ENCODE peak calls at places on chromosomes 6 and 20, in six cellular contexts. Q is mesendoderm, O is neuronal stem cell, V is fibroblast of lung, C is endothelial cell of umbilical vein, G is neural progenitor cell. D is an unnamed sample.

GRCh38 chr6:14664616-14665315 is 547.2 kb downstream of the CD83 start:
- DNase-seq in Q (peak; percentile 93), O (no peak), V (no peak), C (no peak), G (no peak), D (no peak)

GRCh38 chr6:16092140-16092539 is 36.7 kb upstream of the MYLIP start:
- DNase-seq in Q (no peak), O (no peak), V (no peak), C (peak; percentile 81), G (no peak), D (no peak)

GRCh38 chr20:4781211-4781610 is 59.5 kb downstream of the PRND start:
- DNase-seq in Q (no peak), O (no peak), V (no peak), C (no peak), G (no peak), D (no peak)

GRCh38 chr20:18019068-18019467 is 38.6 kb downstream of the OVOL2 start:
- DNase-seq in Q (peak; percentile 81), O (no peak), V (peak; percentile 23), C (no peak), G (peak; percentile 56), D (no peak)

GRCh38 chr6:140480852-140481251 is 1106.4 kb upstream of the CITED2 start:
- DNase-seq in Q (no peak), O (no peak), V (peak; percentile 80), C (no peak), G (no peak), D (no peak)

GRCh38 chr20:35700625-35701148 is 1.5 kb downstream of the ROMO1 start:
- DNase-seq in Q (no peak), O (no peak), V (no peak), C (no peak), G (no peak), D (no peak)

GRCh38 chr6:12298017-12298958 is 8.1 kb downstream of the EDN1 start:
- DNase-seq in Q (no peak), O (no peak), V (no peak), C (peak; percentile 89), G (no peak), D (no peak)

GRCh38 chr6:121592955-121593665 is 157.7 kb downstream of the GJA1 start:
- DNase-seq in Q (no peak), O (no peak), V (no peak), C (no peak), G (no peak), D (no peak)

GRCh38 chr20:12936020-12936419 is 72.8 kb upstream of the SPTLC3 start:
- DNase-seq in Q (peak; percentile 67), O (no peak), V (no peak), C (no peak), G (no peak), D (no peak)

GRCh38 chr6:37146735-37147157 is 23.2 kb upstream of the PIM1 start:
- DNase-seq in Q (no peak), O (no peak), V (no peak), C (no peak), G (no peak), D (no peak)

GRCh38 chr6:31663087-31663960 is 1.5 kb downstream of the GPANK1 start:
- DNase-seq in Q (no peak), O (no peak), V (peak; percentile 34), C (no peak), G (no peak), D (no peak)

GRCh38 chr6:155404937-155405336 is 50.7 kb downstream of the NOX3 start:
- DNase-seq in Q (no peak), O (no peak), V (no peak), C (no peak), G (peak; percentile 29), D (no peak)

GRCh38 chr6:41676406-41676805 is 38.1 kb downstream of the MDFI start:
- DNase-seq in Q (no peak), O (no peak), V (no peak), C (no peak), G (no peak), D (no peak)
- H3K9ac ChIP-seq in Q (no peak overlapping the region), O (peak overlapping the region; percentile 17), V (no peak overlapping the region), C (no peak overlapping the region), G (no peak overlapping the region), D (no peak overlapping the region)

GRCh38 chr20:50562262-50562701 is 52.1 kb downstream of the PTPN1 start:
- DNase-seq in Q (no peak), O (no peak), V (no peak), C (no peak), G (no peak), D (no peak)
- H3K36me3 ChIP-seq in Q (no peaks in the 10 kb centered on the region), O (peaks cover 73% of the 10 kb centered on the region), V (peaks cover 9% of the 10 kb centered on the region), C (peaks cover 16% of the 10 kb centered on the region), G (no peaks in the 10 kb centered on the region), D (peaks cover 25% of the 10 kb centered on the region)

DNA sequence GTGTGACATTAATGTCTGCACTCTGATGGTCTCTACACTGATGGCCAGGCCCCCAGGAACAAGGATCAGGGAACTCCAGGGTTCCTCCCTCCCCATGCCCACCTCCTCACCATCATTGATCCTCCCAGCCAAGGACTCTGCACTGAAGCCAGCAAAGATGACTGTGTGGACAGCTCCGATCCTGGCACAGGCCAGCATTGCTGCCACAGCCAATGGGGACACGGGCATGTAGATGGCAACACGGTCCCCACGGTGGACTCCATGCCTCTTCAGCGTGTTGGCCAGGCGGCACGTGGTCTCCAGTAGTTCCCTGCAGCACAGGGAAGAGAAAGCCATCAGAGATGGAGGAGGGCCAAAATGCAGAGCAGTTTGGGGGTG is 27.3 kb downstream of the ACSS1 start:
- DNase-seq in Q (no peak), O (no peak), V (no peak), C (no peak), G (no peak), D (peak; percentile 44)
- H3K4me1 ChIP-seq in Q (no peaks in the 10 kb centered on the region), O (peaks cover 11% of the 10 kb centered on the region), V (no peaks in the 10 kb centered on the region), C (peaks cover 1% of the 10 kb centered on the region), G (peaks cover 7% of the 10 kb centered on the region), D (peaks cover 21% of the 10 kb centered on the region)

GRCh38 chr20:38145094-38146075 is 19.7 kb downstream of the TGM2 start:
- DNase-seq in Q (no peak), O (no peak), V (peak; percentile 71), C (peak; percentile 38), G (no peak), D (peak; percentile 68)

GRCh38 chr20:38143238-38143645 is 21.8 kb downstream of the TGM2 start:
- DNase-seq in Q (peak; percentile 37), O (no peak), V (no peak), C (no peak), G (no peak), D (peak; percentile 87)

GRCh38 chr20:38141889-38142494 is 23.1 kb downstream of the TGM2 start:
- DNase-seq in Q (no peak), O (no peak), V (no peak), C (no peak), G (no peak), D (peak; percentile 63)

GRCh38 chr20:38144608-38145093 is 20.4 kb downstream of the TGM2 start:
- DNase-seq in Q (no peak), O (no peak), V (no peak), C (no peak), G (no peak), D (peak; percentile 55)

GRCh38 chr20:38143646-38144554 is 21.2 kb downstream of the TGM2 start:
- DNase-seq in Q (no peak), O (no peak), V (peak; percentile 70), C (peak; percentile 96), G (no peak), D (peak; percentile 94)
- H3K9ac ChIP-seq in Q (no peak overlapping the region), O (no peak overlapping the region), V (peak overlapping the region; percentile 41), C (peak overlapping the region; percentile 54), G (no peak overlapping the region), D (peak overlapping the region; percentile 67)

GRCh38 chr6:4950849-4951533 is 52.8 kb downstream of the RPP40 start:
- DNase-seq in Q (no peak), O (no peak), V (no peak), C (no peak), G (no peak), D (no peak)

GRCh38 chr6:4950076-4950475 is 53.8 kb downstream of the RPP40 start:
- DNase-seq in Q (no peak), O (no peak), V (no peak), C (no peak), G (no peak), D (no peak)

GRCh38 chr6:4946521-4946920 is 57.3 kb downstream of the RPP40 start:
- DNase-seq in Q (no peak), O (no peak), V (no peak), C (no peak), G (no peak), D (no peak)

GRCh38 chr6:4948781-4949450 is 54.9 kb downstream of the RPP40 start:
- DNase-seq in Q (no peak), O (no peak), V (no peak), C (no peak), G (no peak), D (no peak)

DNA sequence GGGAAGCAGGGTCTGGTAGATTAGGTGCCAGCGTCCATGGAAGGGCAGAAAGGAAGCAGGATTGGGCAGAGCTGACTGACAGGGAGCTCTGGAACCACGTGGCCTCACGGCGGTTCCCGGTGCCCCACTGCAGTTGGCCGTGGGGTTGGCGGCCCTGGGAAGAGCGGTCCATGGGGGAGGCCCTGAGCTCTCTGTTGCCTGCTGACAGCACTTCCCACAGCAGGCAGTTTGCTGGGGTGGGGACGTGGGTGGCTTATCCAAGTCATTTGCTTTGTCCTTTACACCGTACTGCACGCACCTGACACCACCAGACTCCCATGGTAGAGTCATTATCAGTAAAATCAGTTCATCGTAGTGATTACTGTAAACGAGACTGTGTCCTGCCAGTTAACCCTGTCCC is 56.1 kb downstream of the RPP40 start:
- DNase-seq in Q (no peak), O (no peak), V (no peak), C (no peak), G (no peak), D (no peak)
- H3K36me3 ChIP-seq in Q (peaks cover 3% of the 10 kb centered on the region), O (peaks cover 61% of the 10 kb centered on the region), V (peaks cover 6% of the 10 kb centered on the region), C (no peaks in the 10 kb centered on the region), G (no peaks in the 10 kb centered on the region), D (peaks cover 9% of the 10 kb centered on the region)